ENCODE peak calls at places on chromosome 2, in four cellular contexts. C is fibroblast of villous mesenchyme, M is choroid plexus epithelial cell, W is dorsolateral prefrontal cortex. G is an unnamed sample.

GRCh38 chr2:17538844-17539554 is 1.5 kb upstream of the VSNL1 start:
- DNase-seq in C (peak), M (peak), W (no peak), G (peak)

GRCh38 chr2:233084488-233084887 is 24.3 kb downstream of the INPP5D start:
- DNase-seq in C (no peak), M (no peak), W (peak), G (no peak)

GRCh38 chr2:179768765-179769164 is 92.6 kb downstream of the ZNF385B start:
- DNase-seq in C (no peak), M (no peak), W (no peak), G (no peak)

GRCh38 chr2:72145658-72146329 is 1.9 kb downstream of the CYP26B1 start:
- DNase-seq in C (no peak), M (no peak), W (peak), G (no peak)

GRCh38 chr2:200376422-200377142 is 70.1 kb downstream of the SPATS2L start:
- DNase-seq in C (no peak), M (no peak), W (no peak), G (peak)

GRCh38 chr2:223465793-223466192 is 136.4 kb downstream of the SCG2 start:
- DNase-seq in C (peak), M (peak), W (no peak), G (peak)

GRCh38 chr2:105129722-105130232 is 91.9 kb downstream of the MRPS9 start:
- DNase-seq in C (no peak), M (no peak), W (no peak), G (no peak)

GRCh38 chr2:241218131-241219029 is 29.9 kb downstream of the ANO7 start:
- DNase-seq in C (peak), M (peak), W (peak), G (peak)

GRCh38 chr2:38190542-38191218 is 114.7 kb upstream of the CYP1B1 start:
- DNase-seq in C (peak), M (peak), W (no peak), G (peak)

GRCh38 chr2:224966663-224967062 is 75.6 kb downstream of the DOCK10 start:
- DNase-seq in C (no peak), M (no peak), W (no peak), G (no peak)

GRCh38 chr2:219557320-219557719 is 13.5 kb downstream of the TMEM198 start:
- DNase-seq in C (no peak), M (no peak), W (no peak), G (no peak)

GRCh38 chr2:233355916-233356315 is 1.6 kb downstream of the DGKD start:
- DNase-seq in C (no peak), M (no peak), W (no peak), G (no peak)

GRCh38 chr2:70041666-70042065 is 45.6 kb upstream of the PCBP1 start:
- DNase-seq in C (no peak), M (peak), W (no peak), G (no peak)

GRCh38 chr2:193963472-193964119 is 1693.4 kb upstream of the SLC39A10 start:
- DNase-seq in C (peak), M (peak), W (no peak), G (peak)

GRCh38 chr2:100184055-100184737 is 41.8 kb upstream of the AFF3 start:
- DNase-seq in C (no peak), M (no peak), W (no peak), G (no peak)

GRCh38 chr2:237474511-237474911 is 12.5 kb upstream of the MLPH start:
- DNase-seq in C (peak), M (peak), W (no peak), G (no peak)

GRCh38 chr2:239200646-239201530 is 199.9 kb downstream of the HDAC4 start:
- DNase-seq in C (no peak), M (no peak), W (no peak), G (no peak)

GRCh38 chr2:165803123-165803760 is 9.2 kb upstream of the GALNT3 start:
- DNase-seq in C (peak), M (peak), W (no peak), G (peak)

GRCh38 chr2:157628532-157629415 is at the start of gene ACVR1C:
- DNase-seq in C (peak), M (peak), W (peak), G (peak)

GRCh38 chr2:233593201-233593600 is 24.2 kb upstream of the UGT1A8 start:
- DNase-seq in C (no peak), M (no peak), W (no peak), G (no peak)

GRCh38 chr2:96764253-96764637 is 3.5 kb downstream of the CNNM4 start:
- DNase-seq in C (no peak), M (no peak), W (no peak), G (peak)

GRCh38 chr2:16105178-16105663 is 164.9 kb downstream of the MYCN start:
- DNase-seq in C (no peak), M (no peak), W (no peak), G (no peak)

GRCh38 chr2:16106619-16107018 is 166.3 kb downstream of the MYCN start:
- DNase-seq in C (no peak), M (no peak), W (no peak), G (no peak)

GRCh38 chr2:16107246-16107645 is 166.9 kb downstream of the MYCN start:
- DNase-seq in C (no peak), M (no peak), W (no peak), G (no peak)

GRCh38 chr2:16104345-16105177 is 164.2 kb downstream of the MYCN start:
- DNase-seq in C (no peak), M (no peak), W (no peak), G (no peak)

DNA sequence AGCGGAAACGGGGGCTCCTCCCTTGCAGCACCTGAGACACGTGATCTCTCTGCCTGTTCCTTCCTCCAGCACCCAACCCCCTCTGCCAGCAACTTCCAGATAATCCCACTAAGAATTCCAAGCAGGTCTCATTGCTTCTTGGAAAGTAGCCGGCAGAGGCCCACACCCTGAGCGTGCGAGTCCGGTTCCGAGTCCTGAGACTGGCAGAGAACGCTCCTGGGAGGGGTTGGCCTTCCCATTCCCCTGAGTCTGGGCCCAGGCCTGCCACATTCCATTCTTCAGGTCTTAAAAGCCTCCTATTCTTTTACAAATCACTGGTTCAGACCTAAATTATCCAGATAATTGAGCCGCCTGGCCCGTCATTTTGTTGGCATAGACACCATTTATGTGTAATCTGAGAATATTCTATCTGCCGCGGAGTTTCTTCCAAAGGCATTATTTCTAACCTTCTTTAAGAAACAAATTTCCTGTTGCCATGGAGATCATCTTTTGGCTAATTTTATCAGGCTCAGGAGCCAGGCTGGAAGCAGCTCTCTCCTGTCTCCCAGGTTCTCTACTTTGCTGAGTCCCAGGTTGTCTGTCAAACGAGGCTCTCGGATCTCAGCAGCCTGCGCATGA is 165.4 kb downstream of the MYCN start:
- DNase-seq in C (no peak), M (no peak), W (no peak), G (no peak)
- H3K4me3 ChIP-seq in C (no peak), M (no peak), W (peak), G (no peak)

GRCh38 chr2:159753797-159754196 is 41.5 kb downstream of the MARCHF7 start:
- DNase-seq in C (no peak), M (no peak), W (no peak), G (no peak)

GRCh38 chr2:159758686-159759085 is 39.3 kb downstream of the CD302 start:
- DNase-seq in C (peak), M (peak), W (no peak), G (no peak)

GRCh38 chr2:159755014-159755413 is 42.7 kb downstream of the MARCHF7 start:
- DNase-seq in C (no peak), M (no peak), W (no peak), G (no peak)

GRCh38 chr2:159758239-159758638 is 39.8 kb downstream of the CD302 start:
- DNase-seq in C (peak), M (no peak), W (no peak), G (no peak)

GRCh38 chr2:159755788-159756187 is 42.2 kb downstream of the CD302 start:
- DNase-seq in C (peak), M (peak), W (no peak), G (peak)
- TF ChIP-seq CTCF in C (peak), M (peak), W (no peak), G (peak)

GRCh38 chr2:127415593-127416485 is 2.4 kb upstream of the PROC start:
- DNase-seq in C (peak), M (peak), W (peak), G (no peak)

GRCh38 chr2:127414855-127415592 is 3.2 kb upstream of the PROC start:
- DNase-seq in C (no peak), M (no peak), W (peak), G (no peak)

GRCh38 chr2:127418300-127419111 is at the start of gene PROC:
- DNase-seq in C (no peak), M (no peak), W (peak), G (no peak)

GRCh38 chr2:127417406-127417805 is 821 bp upstream of the PROC start:
- DNase-seq in C (no peak), M (no peak), W (peak), G (no peak)

GRCh38 chr2:127416486-127417001 is 1.7 kb upstream of the PROC start:
- DNase-seq in C (no peak), M (no peak), W (peak), G (no peak)
- H3K4me3 ChIP-seq in C (no peak), M (peak), W (peak), G (no peak)

DNA sequence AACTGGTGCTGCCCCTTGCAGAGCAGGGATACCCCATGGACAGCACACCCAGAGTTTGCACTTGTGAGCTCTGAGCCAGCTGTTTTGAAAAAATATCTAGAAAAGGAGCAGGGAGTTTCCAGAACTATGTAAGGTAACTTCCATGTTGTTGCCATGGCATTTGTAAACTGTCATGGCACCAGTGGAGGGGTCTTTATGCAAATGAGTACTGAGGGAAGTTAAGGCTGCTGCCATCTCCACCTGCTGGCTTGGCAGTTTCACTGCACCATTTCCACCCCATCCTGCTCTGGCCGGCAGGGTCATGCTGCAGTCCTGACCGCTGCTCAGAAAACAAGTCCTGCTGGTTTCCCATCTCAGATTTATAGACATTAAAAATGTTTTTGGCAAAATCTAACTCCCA is 52.3 kb upstream of the SNTG2 start:
- DNase-seq in C (no peak), M (peak), W (no peak), G (no peak)
- TF ChIP-seq CTCF in C (peak), M (peak), W (no peak), G (peak)

GRCh38 chr2:130727286-130727924 is 1.5 kb upstream of the GPR148 start:
- DNase-seq in C (peak), M (peak), W (peak), G (peak)
- H3K4me3 ChIP-seq in C (peak), M (peak), W (peak), G (peak)

DNA sequence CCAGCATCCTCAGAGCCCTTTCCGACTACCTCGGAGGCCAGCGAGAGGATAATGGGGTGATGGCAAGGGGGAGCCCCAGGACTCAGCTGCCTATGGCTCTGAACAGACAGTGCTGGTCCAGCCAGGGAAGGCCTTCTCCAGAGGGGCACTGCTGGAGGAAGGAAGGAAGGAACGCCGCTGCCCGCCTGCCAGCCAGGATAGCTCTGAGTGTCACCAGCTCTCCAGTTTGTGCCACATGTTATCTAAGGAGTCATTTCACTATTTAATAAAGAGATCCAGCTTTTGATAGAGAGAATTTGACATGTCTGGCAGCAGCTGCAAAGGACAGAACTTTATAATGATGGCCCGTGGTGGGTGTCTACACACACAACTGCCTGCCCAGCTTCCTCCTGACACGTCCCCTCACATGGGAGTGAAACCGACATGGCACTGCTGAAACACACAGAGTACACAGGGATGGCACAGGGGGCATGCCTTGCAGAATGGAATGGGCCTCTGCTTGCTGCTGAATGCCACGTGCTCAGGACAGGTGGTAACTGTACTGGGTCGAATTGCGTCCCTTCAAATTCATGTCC is 37.5 kb downstream of the HS1BP3 start:
- DNase-seq in C (no peak), M (no peak), W (no peak), G (no peak)
- TF ChIP-seq CTCF in C (no peak), M (no peak), W (no peak), G (no peak)

GRCh38 chr2:42787788-42788477 is 4.5 kb downstream of the HAAO start:
- DNase-seq in C (no peak), M (no peak), W (no peak), G (no peak)

GRCh38 chr2:42788478-42788793 is 3.9 kb downstream of the HAAO start:
- DNase-seq in C (no peak), M (no peak), W (no peak), G (no peak)

GRCh38 chr2:42791606-42792005 is 777 bp downstream of the HAAO start:
- DNase-seq in C (no peak), M (no peak), W (no peak), G (no peak)

GRCh38 chr2:42788882-42789281 is 3.5 kb downstream of the HAAO start:
- DNase-seq in C (no peak), M (no peak), W (no peak), G (no peak)

DNA sequence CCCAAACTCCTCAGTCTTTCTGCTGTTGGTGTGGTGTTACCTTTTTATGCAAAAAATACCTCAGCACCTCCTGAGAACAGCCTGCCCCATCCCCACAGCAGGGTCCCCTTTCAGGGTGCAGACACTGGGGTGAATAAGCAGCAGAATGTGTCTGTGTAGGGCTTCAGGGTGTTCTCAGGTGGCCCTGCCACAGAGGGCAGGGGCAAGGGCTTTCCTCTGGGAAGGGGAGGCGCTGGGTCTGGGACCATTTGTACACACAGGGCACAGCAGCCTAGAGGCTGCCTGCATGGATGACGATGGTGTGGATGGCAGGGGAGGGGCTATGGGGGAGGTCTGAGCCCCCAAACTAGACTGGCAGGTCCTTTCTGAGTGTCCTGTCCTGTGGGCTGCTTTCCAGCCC is 2.6 kb downstream of the HAAO start:
- DNase-seq in C (no peak), M (no peak), W (no peak), G (no peak)
- H3K4me3 ChIP-seq in C (no peak), M (no peak), W (no peak), G (no peak)

DNA sequence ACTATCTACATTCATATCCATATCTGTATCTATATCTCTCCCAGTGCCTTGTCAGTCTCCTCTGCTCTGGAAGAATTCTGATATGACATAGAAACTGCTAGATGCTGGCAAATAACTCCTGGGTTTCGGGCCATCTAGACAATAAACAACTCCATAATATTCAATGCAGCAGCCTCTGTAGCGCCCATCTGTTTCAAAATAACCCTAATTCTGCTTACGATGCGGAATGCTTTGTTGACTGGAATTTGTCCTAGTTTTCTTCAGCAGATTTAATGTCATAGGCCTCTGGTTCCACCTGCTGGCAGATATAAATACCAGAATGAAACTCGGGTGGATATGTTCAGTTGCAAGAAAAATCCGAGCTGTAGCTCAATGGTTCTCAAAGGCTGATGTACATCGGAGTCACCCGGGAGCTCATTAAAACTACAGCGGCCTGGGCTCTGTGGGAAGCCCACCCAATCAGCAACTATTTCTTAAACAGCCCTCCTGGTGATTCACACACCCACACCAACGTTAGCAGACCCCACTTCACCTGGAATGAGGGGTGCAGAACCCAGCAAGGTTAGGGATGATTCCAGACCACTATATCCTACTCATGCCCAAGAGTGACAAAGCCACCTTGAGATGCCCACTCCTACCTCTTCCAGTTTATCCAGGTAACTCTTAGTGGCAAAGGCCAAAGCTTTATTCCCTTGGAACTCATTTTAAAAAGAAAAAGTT is 149.5 kb downstream of the RHBDD1 start:
- DNase-seq in C (peak), M (peak), W (peak), G (peak)
- TF ChIP-seq CTCF in C (peak), M (peak), W (peak), G (peak)

DNA sequence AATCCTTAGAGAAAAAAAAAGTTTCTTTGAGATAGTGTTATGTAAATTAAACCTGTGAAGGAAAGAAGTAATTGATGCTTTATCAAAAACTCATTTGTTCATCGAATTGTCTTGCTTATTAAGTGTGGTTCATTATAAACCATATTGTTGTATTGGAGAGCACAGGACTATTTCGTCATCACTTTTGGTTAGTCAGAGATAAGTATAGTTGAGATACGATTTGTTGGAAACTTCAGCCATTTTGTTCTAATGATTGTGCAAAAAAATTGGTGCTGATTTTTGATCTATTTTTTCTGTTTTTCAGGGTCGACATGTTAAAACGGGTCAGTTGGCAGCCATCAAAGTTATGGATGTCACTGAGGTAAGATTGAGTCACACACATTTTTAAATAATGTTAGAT is 92.9 kb downstream of the MAP4K4 start:
- DNase-seq in C (no peak), M (no peak), W (no peak), G (peak)
- H3K4me3 ChIP-seq in C (no peak), M (no peak), W (no peak), G (no peak)

G was measured in foreskin fibroblast.